ENCODE peak calls at places on chromosomes 1 and 21, in six cellular contexts. F, W, J, U, M and D are unnamed samples.

GRCh38 chr21:38083534-38083933 is 167.3 kb upstream of the KCNJ6 start:
- DNase-seq in J (no peak), U (no peak), M (no peak), W (no peak), F (no peak), D (no peak)

GRCh38 chr1:41541592-41541952 is 57.1 kb upstream of the EDN2 start:
- DNase-seq in F (no peak), M (no peak), W (no peak), U (no peak), J (no peak), D (no peak)

GRCh38 chr1:52593495-52593894 is 8.7 kb upstream of the GPX7 start:
- DNase-seq in U (no peak), W (no peak), J (no peak), F (no peak), M (no peak), D (no peak)

GRCh38 chr21:44926364-44927101 is 5.8 kb upstream of the ITGB2 start:
- DNase-seq in F (no peak), U (peak), W (no peak), M (peak), J (peak), D (no peak)

GRCh38 chr1:6280761-6281451 is 20.0 kb upstream of the GPR153 start:
- DNase-seq in J (no peak), F (no peak), U (no peak), M (no peak), W (no peak), D (peak)

GRCh38 chr1:205983925-205984725 is 19.1 kb downstream of the RAB7B start:
- DNase-seq in M (peak), W (peak), U (peak), J (peak), F (no peak), D (peak)

GRCh38 chr21:17725339-17725738 is 93.8 kb downstream of the C21orf91 start:
- DNase-seq in J (no peak), U (no peak), M (no peak), W (no peak), F (no peak), D (no peak)

GRCh38 chr1:1778827-1779675 is 781 bp upstream of the NADK start:
- DNase-seq in J (peak), W (peak), U (peak), M (peak), F (no peak), D (no peak)

GRCh38 chr1:207060596-207060995 is 7.5 kb downstream of the PFKFB2 start:
- DNase-seq in J (no peak), W (no peak), F (no peak), U (no peak), M (no peak), D (no peak)

GRCh38 chr1:154584267-154584994 is 16.9 kb downstream of the CHRNB2 start:
- DNase-seq in J (no peak), F (no peak), M (peak), W (no peak), U (no peak), D (no peak)

GRCh38 chr1:206909167-206909882 is 12.1 kb downstream of the IL24 start:
- DNase-seq in W (peak), F (no peak), M (peak), U (peak), J (peak), D (peak)

GRCh38 chr1:203744008-203744972 is 20.7 kb upstream of the LAX1 start:
- DNase-seq in J (no peak), F (no peak), U (peak), W (peak), M (peak), D (no peak)

GRCh38 chr1:184143449-184143848 is 91.9 kb downstream of the TSEN15 start:
- DNase-seq in U (no peak), J (no peak), W (no peak), M (no peak), F (no peak), D (no peak)

GRCh38 chr1:77316006-77316405 is 34.2 kb downstream of the AK5 start:
- DNase-seq in U (no peak), M (no peak), W (no peak), F (no peak), J (peak), D (no peak)

GRCh38 chr1:203286161-203286984 is 18.9 kb upstream of the BTG2 start:
- DNase-seq in M (peak), W (no peak), U (peak), J (no peak), F (no peak), D (no peak)

GRCh38 chr1:59332983-59333382 is 36.1 kb downstream of the FGGY start:
- DNase-seq in W (no peak), M (no peak), U (peak), F (peak), J (peak), D (no peak)

GRCh38 chr1:1050577-1051052 is 23.5 kb downstream of the RNF223 start:
- DNase-seq in U (no peak), J (no peak), M (no peak), W (peak), F (no peak), D (no peak)

GRCh38 chr1:91791103-91791502 is 94.8 kb downstream of the TGFBR3 start:
- DNase-seq in J (no peak), M (no peak), U (no peak), W (no peak), F (no peak), D (peak)

GRCh38 chr1:1255078-1255477 is 8.6 kb upstream of the C1QTNF12 start:
- DNase-seq in F (no peak), M (no peak), J (no peak), U (no peak), W (no peak), D (no peak)

GRCh38 chr1:168918860-168919741 is 187.4 kb upstream of the ATP1B1 start:
- DNase-seq in W (no peak), M (no peak), J (peak), F (no peak), U (no peak), D (no peak)

GRCh38 chr1:244353572-244354091 is 98.1 kb downstream of the ADSS2 start:
- DNase-seq in F (peak), J (peak), M (peak), W (peak), U (peak), D (peak)

GRCh38 chr1:109482796-109483638 is 688 bp upstream of the ATXN7L2 start:
- DNase-seq in F (no peak), J (no peak), M (peak), W (peak), U (peak), D (peak)

GRCh38 chr1:190175320-190175719 is 302.3 kb downstream of the BRINP3 start:
- DNase-seq in F (no peak), M (no peak), J (no peak), U (no peak), W (no peak), D (no peak)

GRCh38 chr1:3668585-3669300 is 16.4 kb downstream of the TP73 start:
- DNase-seq in M (peak), J (peak), U (no peak), W (no peak), F (no peak), D (peak)

GRCh38 chr1:6440198-6441126 is 15.9 kb downstream of the ESPN start:
- DNase-seq in U (peak), M (no peak), W (peak), F (no peak), J (peak), D (peak)

GRCh38 chr1:227305894-227306626 is 12.2 kb downstream of the CDC42BPA start:
- DNase-seq in F (no peak), M (no peak), U (no peak), J (peak), W (no peak), D (no peak)

GRCh38 chr1:208821939-208822338 is 577.8 kb upstream of the PLXNA2 start:
- DNase-seq in W (no peak), F (no peak), J (no peak), U (no peak), M (no peak), D (no peak)

GRCh38 chr1:217747156-217747769 is 116.1 kb downstream of the SPATA17 start:
- DNase-seq in W (peak), U (no peak), F (peak), J (peak), M (no peak), D (peak)

GRCh38 chr1:177183801-177184200 is 13.0 kb downstream of the BRINP2 start:
- DNase-seq in W (no peak), J (no peak), M (no peak), F (no peak), U (no peak), D (no peak)

GRCh38 chr21:44929799-44930542 is 9.3 kb upstream of the ITGB2 start:
- DNase-seq in U (no peak), F (no peak), J (no peak), W (peak), M (peak), D (no peak)

GRCh38 chr1:232487236-232487635 is 142.7 kb downstream of the SIPA1L2 start:
- DNase-seq in M (no peak), U (no peak), W (no peak), J (no peak), F (no peak), D (no peak)